ENCODE peak calls at places on chromosomes 13 and 19, in six cellular contexts. K is neuronal stem cell, R is endodermal cell, T is K562, U is keratinocyte, B is MM.1S. V is an unnamed sample.

GRCh38 chr19:13165091-13165997 is 15.1 kb downstream of the IER2 start:
- DNase-seq in K (no peak), R (peak; percentile 82), T (no peak), U (no peak), B (no peak), V (no peak)

GRCh38 chr13:20528451-20528850 is 2.8 kb upstream of the CRYL1 start:
- DNase-seq in K (no peak), R (no peak), T (no peak), U (no peak), B (no peak), V (no peak)

GRCh38 chr19:11142528-11143171 is 12.9 kb downstream of the SPC24 start:
- DNase-seq in K (peak; percentile 57), R (peak; percentile 94), T (peak; percentile 88), U (no peak), B (no peak), V (no peak)

GRCh38 chr19:18049390-18049789 is 37.3 kb downstream of the IL12RB1 start:
- DNase-seq in K (no peak), R (no peak), T (no peak), U (no peak), B (no peak), V (no peak)

GRCh38 chr19:16888629-16889371 is at the start of gene F2RL3:
- DNase-seq in K (no peak), R (no peak), T (peak; percentile 68), U (no peak), B (peak; percentile 78), V (no peak)

GRCh38 chr13:65606622-65607021 is 1623.5 kb downstream of the PCDH9 start:
- DNase-seq in K (no peak), R (no peak), T (no peak), U (no peak), B (no peak), V (peak; percentile 79)

GRCh38 chr13:92967923-92968322 is 258.7 kb upstream of the GPC6 start:
- DNase-seq in K (no peak), R (peak; percentile 48), T (no peak), U (no peak), B (peak; percentile 7), V (no peak)

GRCh38 chr13:80082396-80083096 is 258.4 kb downstream of the SPRY2 start:
- DNase-seq in K (no peak), R (no peak), T (no peak), U (no peak), B (no peak), V (no peak)

GRCh38 chr13:75139291-75139690 is 342.7 kb downstream of the TBC1D4 start:
- DNase-seq in K (no peak), R (no peak), T (no peak), U (no peak), B (no peak), V (no peak)

GRCh38 chr19:1767464-1767933 is 14.2 kb downstream of the ONECUT3 start:
- DNase-seq in K (peak; percentile 61), R (peak; percentile 89), T (peak; percentile 89), U (no peak), B (peak; percentile 26), V (no peak)

GRCh38 chr19:35114656-35115537 is 726 bp upstream of the FXYD3 start:
- DNase-seq in K (peak; percentile 91), R (peak; percentile 95), T (peak; percentile 82), U (no peak), B (peak; percentile 33), V (no peak)

GRCh38 chr13:43787998-43788397 is 1.2 kb upstream of the ENOX1 start:
- DNase-seq in K (peak; percentile 38), R (no peak), T (no peak), U (no peak), B (peak; percentile 28), V (no peak)

GRCh38 chr13:44710576-44710975 is 134.4 kb upstream of the TSC22D1 start:
- DNase-seq in K (no peak), R (no peak), T (no peak), U (no peak), B (no peak), V (no peak)

GRCh38 chr13:100954430-100955361 is 280.1 kb upstream of the TMTC4 start:
- DNase-seq in K (no peak), R (no peak), T (no peak), U (no peak), B (no peak), V (no peak)

GRCh38 chr19:11554160-11554559 is 4.9 kb downstream of the ELOF1 start:
- DNase-seq in K (no peak), R (no peak), T (no peak), U (no peak), B (no peak), V (no peak)

GRCh38 chr13:75312884-75313520 is 169.0 kb downstream of the TBC1D4 start:
- DNase-seq in K (no peak), R (no peak), T (no peak), U (no peak), B (no peak), V (no peak)

GRCh38 chr13:95229855-95230254 is 71.4 kb downstream of the ABCC4 start:
- DNase-seq in K (no peak), R (no peak), T (no peak), U (no peak), B (no peak), V (no peak)

GRCh38 chr19:6791237-6791636 is 18.7 kb downstream of the VAV1 start:
- DNase-seq in K (no peak), R (no peak), T (no peak), U (no peak), B (no peak), V (no peak)

GRCh38 chr13:23902975-23903905 is 5.9 kb upstream of the C1QTNF9B start:
- DNase-seq in K (no peak), R (peak; percentile 62), T (no peak), U (no peak), B (no peak), V (no peak)

GRCh38 chr13:39209731-39210633 is 171.7 kb downstream of the NHLRC3 start:
- DNase-seq in K (no peak), R (no peak), T (no peak), U (no peak), B (no peak), V (no peak)

GRCh38 chr19:2253106-2254051 is 2.8 kb downstream of the JSRP1 start:
- DNase-seq in K (no peak), R (peak; percentile 86), T (no peak), U (no peak), B (no peak), V (no peak)

GRCh38 chr19:21430674-21431073 is 33.7 kb downstream of the ZNF493 start:
- DNase-seq in K (no peak), R (no peak), T (no peak), U (no peak), B (no peak), V (no peak)

GRCh38 chr19:49832556-49832955 is 14.5 kb downstream of the MED25 start:
- DNase-seq in K (no peak), R (no peak), T (no peak), U (no peak), B (no peak), V (no peak)

GRCh38 chr13:98678741-98679140 is 73.7 kb downstream of the SLC15A1 start:
- DNase-seq in K (no peak), R (no peak), T (no peak), U (no peak), B (no peak), V (no peak)

GRCh38 chr13:98674968-98675528 is 77.4 kb downstream of the SLC15A1 start:
- DNase-seq in K (no peak), R (no peak), T (no peak), U (no peak), B (no peak), V (no peak)

GRCh38 chr13:98677398-98677797 is 75.1 kb downstream of the SLC15A1 start:
- DNase-seq in K (no peak), R (no peak), T (no peak), U (no peak), B (no peak), V (no peak)

GRCh38 chr13:98675837-98676236 is 76.6 kb downstream of the SLC15A1 start:
- DNase-seq in K (no peak), R (no peak), T (no peak), U (no peak), B (no peak), V (no peak)

GRCh38 chr13:98676239-98676638 is 76.2 kb downstream of the SLC15A1 start:
- DNase-seq in K (no peak), R (no peak), T (no peak), U (no peak), B (no peak), V (no peak)
- H3K27ac ChIP-seq in K (no peak overlapping the region), R (no peak overlapping the region), T (no peak overlapping the region), U (no peak overlapping the region), B (no peak overlapping the region), V (no peak overlapping the region)

GRCh38 chr13:73230714-73231113 is 171.9 kb downstream of the KLF5 start:
- DNase-seq in K (no peak), R (no peak), T (no peak), U (no peak), B (no peak), V (no peak)

GRCh38 chr13:73231456-73231855 is 172.7 kb downstream of the KLF5 start:
- DNase-seq in K (no peak), R (no peak), T (no peak), U (no peak), B (no peak), V (no peak)

DNA sequence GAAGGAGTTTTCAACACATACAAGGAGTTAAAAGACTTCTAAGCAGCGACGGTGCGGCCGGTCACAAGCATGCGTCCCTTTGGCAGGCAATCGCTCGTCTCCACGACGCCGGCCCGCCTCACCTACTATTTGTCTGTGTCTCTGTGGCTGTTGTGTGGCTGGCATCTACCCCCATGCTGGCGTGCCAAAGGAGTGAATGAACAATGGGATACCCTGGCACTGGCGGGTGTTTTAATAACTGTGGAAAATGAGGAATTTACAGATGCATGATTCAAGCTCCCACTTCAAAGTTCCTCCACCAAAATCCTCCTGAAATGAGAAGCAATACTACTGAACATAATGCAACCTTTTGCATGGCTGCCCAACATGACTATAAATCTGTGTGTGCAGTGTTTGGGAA is 176.6 kb downstream of the KLF5 start:
- DNase-seq in K (no peak), R (no peak), T (no peak), U (no peak), B (no peak), V (no peak)
- H3K4me3 ChIP-seq in K (no peak overlapping the region), R (no peak overlapping the region), T (no peak overlapping the region), U (no peak overlapping the region), B (no peak overlapping the region), V (no peak overlapping the region)

GRCh38 chr13:99250977-99251825 is 7.0 kb downstream of the GPR18 start:
- DNase-seq in K (no peak), R (no peak), T (no peak), U (no peak), B (no peak), V (no peak)
- H3K9ac ChIP-seq in K (no peak overlapping the region), R (no peak overlapping the region), T (no peak overlapping the region), U (no peak overlapping the region), B (no peak overlapping the region), V (no peak overlapping the region)

DNA sequence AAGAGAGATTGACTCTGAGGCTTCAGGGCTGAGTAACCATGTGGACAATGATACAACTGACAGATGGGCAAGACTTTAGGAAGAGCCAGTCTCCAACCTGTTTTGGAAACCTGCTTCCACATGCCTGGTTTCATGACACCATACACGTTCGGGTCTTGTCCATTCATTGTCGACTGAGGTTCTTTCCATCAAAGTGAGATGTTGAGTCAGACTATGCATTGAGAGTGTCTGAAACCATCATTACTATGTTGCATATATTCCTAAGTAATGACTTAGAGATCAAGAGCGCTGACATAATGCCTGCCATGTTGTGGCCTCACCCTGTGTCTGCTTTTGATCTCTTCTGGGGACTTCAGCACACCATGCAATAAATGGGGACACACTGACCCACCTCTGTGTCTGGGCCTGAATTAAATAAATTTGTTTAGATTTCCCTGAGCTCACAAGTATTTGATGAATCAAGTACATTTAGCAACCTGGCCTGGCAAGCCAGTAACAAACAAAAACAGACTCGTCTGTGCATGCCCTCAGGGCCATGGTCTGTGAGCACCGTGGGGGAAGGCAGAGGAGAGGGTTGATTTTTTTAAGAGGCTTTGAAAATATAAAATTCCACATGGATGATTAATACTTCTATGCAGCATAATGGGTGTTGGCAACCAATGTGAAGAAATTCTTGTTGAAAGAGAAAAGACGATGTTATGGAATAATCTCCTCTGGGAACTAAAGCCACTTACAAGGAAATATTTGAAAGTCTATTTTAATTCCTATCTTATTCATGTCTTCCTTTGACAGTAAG is 49.9 kb upstream of the UBAC2 start:
- DNase-seq in K (no peak), R (no peak), T (no peak), U (peak; percentile 94), B (no peak), V (no peak)
- H3K27ac ChIP-seq in K (no peak overlapping the region), R (no peak overlapping the region), T (peak overlapping the region; percentile 34), U (peak overlapping the region; percentile 96), B (no peak overlapping the region), V (peak overlapping the region; percentile 16)